ENCODE peak calls at places on chromosomes 13 and 19, in nine cellular contexts. C is left cardiac atrium; M is COR-L47; F is NCI-H187 treated with DMSO at 0.1 percent for 48 hours; K is amniotic stem cell; T is WTC11; W is stimulated activated CD4-positive, alpha-beta T cell treated with anti-CD3 and anti-CD28 coated beads, Interleukin-15, amount 100 ng/mL, for 1 hour; U is cardiac septum; S is effector CD4-positive, alpha-beta T cell. O is an unnamed sample.

GRCh38 chr13:35139591-35139990 is 197.5 kb downstream of the NBEA start:
- DNase-seq in K (no peak), U (no peak), S (no peak), M (no peak), C (no peak), F (no peak), T (no peak), W (no peak), O (peak)

GRCh38 chr19:14354445-14354844 is 26.8 kb upstream of the ADGRE5 start:
- DNase-seq in W (no peak), F (no peak), U (no peak), T (no peak), C (no peak), M (no peak), S (no peak), K (no peak), O (no peak)

GRCh38 chr19:49141352-49141751 is 13.8 kb downstream of the HRC start:
- DNase-seq in F (no peak), S (no peak), M (no peak), W (no peak), K (no peak), C (no peak), T (no peak), U (no peak), O (no peak)

GRCh38 chr13:58855283-58855682 is 1223.7 kb downstream of the PCDH17 start:
- DNase-seq in T (no peak), C (no peak), M (no peak), W (no peak), K (no peak), S (no peak), U (no peak), F (no peak), O (no peak)

GRCh38 chr13:21583496-21583895 is 20.5 kb downstream of the MICU2 start:
- DNase-seq in M (no peak), C (no peak), F (no peak), U (no peak), T (peak), S (no peak), K (no peak), W (no peak), O (no peak)

GRCh38 chr19:51158474-51159129 is 16.5 kb downstream of the SIGLEC7 start:
- DNase-seq in K (no peak), S (peak), W (peak), F (no peak), T (peak), U (peak), M (peak), C (peak), O (peak)

GRCh38 chr19:21117041-21117907 is 24.6 kb upstream of the ZNF431 start:
- DNase-seq in C (no peak), W (no peak), S (no peak), M (no peak), U (no peak), T (no peak), K (no peak), F (no peak), O (no peak)

GRCh38 chr13:97843201-97843600 is 110.3 kb upstream of the IPO5 start:
- DNase-seq in K (no peak), S (no peak), W (no peak), U (no peak), T (no peak), C (no peak), F (no peak), M (no peak), O (no peak)

GRCh38 chr13:36084131-36084530 is 47.1 kb downstream of the DCLK1 start:
- DNase-seq in K (no peak), C (no peak), U (no peak), T (no peak), W (no peak), F (no peak), S (no peak), M (no peak), O (no peak)

GRCh38 chr13:21986602-21987001 is 315.7 kb downstream of the FGF9 start:
- DNase-seq in F (no peak), K (no peak), W (no peak), T (no peak), S (no peak), U (no peak), C (peak), M (no peak), O (peak)

GRCh38 chr13:95480131-95480545 is 72.4 kb upstream of the CLDN10 start:
- DNase-seq in F (no peak), S (no peak), W (no peak), M (no peak), U (no peak), K (no peak), T (no peak), C (no peak), O (peak)

GRCh38 chr19:10260141-10260584 is 8.1 kb downstream of the MRPL4 start:
- DNase-seq in C (no peak), M (no peak), F (no peak), K (no peak), W (no peak), T (no peak), U (no peak), S (no peak), O (no peak)

GRCh38 chr19:22030680-22031079 is 19.9 kb upstream of the ZNF208 start:
- DNase-seq in C (no peak), W (no peak), U (no peak), T (no peak), K (no peak), S (no peak), F (no peak), M (no peak), O (no peak)

GRCh38 chr19:49196527-49197240 is 39.1 kb downstream of the TRPM4 start:
- DNase-seq in S (no peak), W (no peak), C (peak), F (no peak), U (peak), K (no peak), M (peak), T (no peak), O (no peak)

GRCh38 chr13:104314926-104315535 is 1248.8 kb upstream of the SLC10A2 start:
- DNase-seq in K (no peak), C (no peak), M (no peak), F (no peak), W (no peak), S (no peak), U (no peak), T (no peak), O (no peak)

GRCh38 chr19:13784731-13785452 is 10.4 kb upstream of the ZSWIM4 start:
- DNase-seq in S (peak), K (peak), M (peak), W (peak), U (peak), T (peak), C (peak), F (no peak), O (peak)

GRCh38 chr13:114319441-114319871 is 5.2 kb downstream of the CHAMP1 start:
- DNase-seq in T (no peak), S (no peak), W (no peak), U (no peak), M (no peak), F (no peak), K (peak), C (no peak), O (no peak)

GRCh38 chr19:18068395-18068794 is 18.3 kb downstream of the IL12RB1 start:
- DNase-seq in W (no peak), U (no peak), T (no peak), C (no peak), M (no peak), S (no peak), K (no peak), F (no peak), O (no peak)

GRCh38 chr13:40668335-40668734 is 1.9 kb upstream of the FOXO1 start:
- DNase-seq in U (no peak), S (peak), T (peak), C (peak), W (no peak), F (no peak), M (no peak), K (no peak), O (peak)

GRCh38 chr19:56137405-56137804 is 3.7 kb upstream of the ZNF444 start:
- DNase-seq in F (no peak), K (no peak), T (no peak), C (no peak), W (no peak), M (no peak), U (no peak), S (no peak), O (peak)

GRCh38 chr19:10712041-10712440 is 5.8 kb upstream of the DNM2 start:
- DNase-seq in M (no peak), W (no peak), C (no peak), U (no peak), F (no peak), T (peak), S (no peak), K (no peak), O (no peak)